ENCODE peak calls at places on chromosomes 4 and X, in nine cellular contexts. One of them, this sample, is unnamed.

GRCh38 chr4:172207258-172207657 is 394.1 kb downstream of the GALNTL6 start:
- DNase-seq in H4: no peak
- DNase-seq in stimulated activated CD8-positive, alpha-beta memory T cell treated with anti-CD3 and anti-CD28 coated beads, Interleukin-15, amount 100 ng/mL, for 4 hours: no peak
- DNase-seq in CD8-positive, alpha-beta T cell: no peak
- DNase-seq in NCI-H2171: no peak
- DNase-seq in Jurkat, Clone E6-1: no peak
- DNase-seq in AG04450: no peak
- DNase-seq in brain microvascular endothelial cell: no peak
- DNase-seq in GM12891: no peak
- DNase-seq in this sample: no peak

GRCh38 chr4:143384381-143384994 is 47.8 kb downstream of the GAB1 start:
- DNase-seq in H4: no peak
- DNase-seq in stimulated activated CD8-positive, alpha-beta memory T cell treated with anti-CD3 and anti-CD28 coated beads, Interleukin-15, amount 100 ng/mL, for 4 hours: no peak
- DNase-seq in CD8-positive, alpha-beta T cell: no peak
- DNase-seq in NCI-H2171: no peak
- DNase-seq in Jurkat, Clone E6-1: no peak
- DNase-seq in AG04450: no peak
- DNase-seq in brain microvascular endothelial cell: no peak
- DNase-seq in GM12891: no peak
- DNase-seq in this sample: no peak

GRCh38 chr4:12894062-12894461 is 590.1 kb downstream of the RAB28 start:
- DNase-seq in H4: no peak
- DNase-seq in stimulated activated CD8-positive, alpha-beta memory T cell treated with anti-CD3 and anti-CD28 coated beads, Interleukin-15, amount 100 ng/mL, for 4 hours: no peak
- DNase-seq in CD8-positive, alpha-beta T cell: no peak
- DNase-seq in NCI-H2171: no peak
- DNase-seq in Jurkat, Clone E6-1: no peak
- DNase-seq in AG04450: no peak
- DNase-seq in brain microvascular endothelial cell: no peak
- DNase-seq in GM12891: no peak
- DNase-seq in this sample: no peak

GRCh38 chrX:119477812-119478232 is 9.6 kb downstream of the SLC25A5 start:
- DNase-seq in H4: peak
- DNase-seq in stimulated activated CD8-positive, alpha-beta memory T cell treated with anti-CD3 and anti-CD28 coated beads, Interleukin-15, amount 100 ng/mL, for 4 hours: no peak
- DNase-seq in CD8-positive, alpha-beta T cell: no peak
- DNase-seq in NCI-H2171: no peak
- DNase-seq in Jurkat, Clone E6-1: no peak
- DNase-seq in AG04450: no peak
- DNase-seq in brain microvascular endothelial cell: peak
- DNase-seq in GM12891: no peak
- DNase-seq in this sample: peak

GRCh38 chrX:124328765-124329164 is 3.7 kb upstream of the TEX13D start:
- DNase-seq in H4: peak
- DNase-seq in stimulated activated CD8-positive, alpha-beta memory T cell treated with anti-CD3 and anti-CD28 coated beads, Interleukin-15, amount 100 ng/mL, for 4 hours: no peak
- DNase-seq in CD8-positive, alpha-beta T cell: no peak
- DNase-seq in NCI-H2171: no peak
- DNase-seq in Jurkat, Clone E6-1: no peak
- DNase-seq in AG04450: no peak
- DNase-seq in brain microvascular endothelial cell: no peak
- DNase-seq in GM12891: no peak
- DNase-seq in this sample: peak

GRCh38 chr4:40247350-40247749 is 50.5 kb downstream of the RHOH start:
- DNase-seq in H4: no peak
- DNase-seq in stimulated activated CD8-positive, alpha-beta memory T cell treated with anti-CD3 and anti-CD28 coated beads, Interleukin-15, amount 100 ng/mL, for 4 hours: no peak
- DNase-seq in CD8-positive, alpha-beta T cell: peak
- DNase-seq in NCI-H2171: no peak
- DNase-seq in Jurkat, Clone E6-1: peak
- DNase-seq in AG04450: no peak
- DNase-seq in brain microvascular endothelial cell: no peak
- DNase-seq in GM12891: no peak
- DNase-seq in this sample: no peak

GRCh38 chrX:123713841-123714240 is 19.0 kb downstream of the THOC2 start:
- DNase-seq in H4: no peak
- DNase-seq in stimulated activated CD8-positive, alpha-beta memory T cell treated with anti-CD3 and anti-CD28 coated beads, Interleukin-15, amount 100 ng/mL, for 4 hours: no peak
- DNase-seq in CD8-positive, alpha-beta T cell: no peak
- DNase-seq in NCI-H2171: no peak
- DNase-seq in Jurkat, Clone E6-1: no peak
- DNase-seq in AG04450: no peak
- DNase-seq in brain microvascular endothelial cell: no peak
- DNase-seq in GM12891: no peak
- DNase-seq in this sample: no peak

GRCh38 chr4:48271626-48272025 is 2.0 kb upstream of the TEC start:
- DNase-seq in H4: no peak
- DNase-seq in stimulated activated CD8-positive, alpha-beta memory T cell treated with anti-CD3 and anti-CD28 coated beads, Interleukin-15, amount 100 ng/mL, for 4 hours: no peak
- DNase-seq in CD8-positive, alpha-beta T cell: no peak
- DNase-seq in NCI-H2171: no peak
- DNase-seq in Jurkat, Clone E6-1: no peak
- DNase-seq in AG04450: no peak
- DNase-seq in brain microvascular endothelial cell: no peak
- DNase-seq in GM12891: no peak
- DNase-seq in this sample: no peak

GRCh38 chr4:99087887-99088484 is 602 bp downstream of the ADH5 start:
- DNase-seq in H4: peak
- DNase-seq in stimulated activated CD8-positive, alpha-beta memory T cell treated with anti-CD3 and anti-CD28 coated beads, Interleukin-15, amount 100 ng/mL, for 4 hours: no peak
- DNase-seq in CD8-positive, alpha-beta T cell: peak
- DNase-seq in NCI-H2171: no peak
- DNase-seq in Jurkat, Clone E6-1: peak
- DNase-seq in AG04450: peak
- DNase-seq in brain microvascular endothelial cell: peak
- DNase-seq in GM12891: peak
- DNase-seq in this sample: peak

GRCh38 chr4:62953752-62954151 is 1455.5 kb downstream of the TECRL start:
- DNase-seq in H4: no peak
- DNase-seq in stimulated activated CD8-positive, alpha-beta memory T cell treated with anti-CD3 and anti-CD28 coated beads, Interleukin-15, amount 100 ng/mL, for 4 hours: no peak
- DNase-seq in CD8-positive, alpha-beta T cell: no peak
- DNase-seq in NCI-H2171: no peak
- DNase-seq in Jurkat, Clone E6-1: no peak
- DNase-seq in AG04450: no peak
- DNase-seq in brain microvascular endothelial cell: no peak
- DNase-seq in GM12891: no peak
- DNase-seq in this sample: no peak

GRCh38 chrX:71917621-71918341 is 7.1 kb downstream of the NHSL2 start:
- DNase-seq in H4: no peak
- DNase-seq in stimulated activated CD8-positive, alpha-beta memory T cell treated with anti-CD3 and anti-CD28 coated beads, Interleukin-15, amount 100 ng/mL, for 4 hours: no peak
- DNase-seq in CD8-positive, alpha-beta T cell: no peak
- DNase-seq in NCI-H2171: no peak
- DNase-seq in Jurkat, Clone E6-1: no peak
- DNase-seq in AG04450: no peak
- DNase-seq in brain microvascular endothelial cell: no peak
- DNase-seq in GM12891: no peak
- DNase-seq in this sample: no peak

GRCh38 chr4:5827108-5828004 is 65.5 kb downstream of the CRMP1 start:
- DNase-seq in H4: no peak
- DNase-seq in stimulated activated CD8-positive, alpha-beta memory T cell treated with anti-CD3 and anti-CD28 coated beads, Interleukin-15, amount 100 ng/mL, for 4 hours: no peak
- DNase-seq in CD8-positive, alpha-beta T cell: no peak
- DNase-seq in NCI-H2171: no peak
- DNase-seq in Jurkat, Clone E6-1: no peak
- DNase-seq in AG04450: no peak
- DNase-seq in brain microvascular endothelial cell: peak
- DNase-seq in GM12891: no peak
- DNase-seq in this sample: peak

GRCh38 chr4:125728568-125728967 is 413.8 kb downstream of the FAT4 start:
- DNase-seq in H4: peak
- DNase-seq in stimulated activated CD8-positive, alpha-beta memory T cell treated with anti-CD3 and anti-CD28 coated beads, Interleukin-15, amount 100 ng/mL, for 4 hours: no peak
- DNase-seq in CD8-positive, alpha-beta T cell: no peak
- DNase-seq in NCI-H2171: no peak
- DNase-seq in Jurkat, Clone E6-1: no peak
- DNase-seq in AG04450: peak
- DNase-seq in brain microvascular endothelial cell: peak
- DNase-seq in GM12891: no peak
- DNase-seq in this sample: peak

GRCh38 chrX:140744085-140744484 is 34.5 kb downstream of the LINC00632 start:
- DNase-seq in H4: no peak
- DNase-seq in stimulated activated CD8-positive, alpha-beta memory T cell treated with anti-CD3 and anti-CD28 coated beads, Interleukin-15, amount 100 ng/mL, for 4 hours: no peak
- DNase-seq in CD8-positive, alpha-beta T cell: no peak
- DNase-seq in NCI-H2171: no peak
- DNase-seq in Jurkat, Clone E6-1: peak
- DNase-seq in AG04450: no peak
- DNase-seq in brain microvascular endothelial cell: no peak
- DNase-seq in GM12891: no peak
- DNase-seq in this sample: peak